ENCODE peak calls at places on chromosomes 7 and 10, in five cellular contexts. Y is IMR-90, N is K562, E is GM12878, K is HepG2. G is an unnamed sample.

GRCh38 chr10:15043674-15044073 is at the start of gene OLAH:
- DNase-seq in Y (no peak), E (no peak), K (no peak), N (no peak), G (no peak)

GRCh38 chr7:66769833-66770512 is 29.4 kb downstream of the RABGEF1 start:
- DNase-seq in N (no peak), Y (peak), K (no peak), E (no peak), G (no peak)

GRCh38 chr7:12786494-12786893 is 99.1 kb downstream of the ARL4A start:
- DNase-seq in E (no peak), N (no peak), K (no peak), Y (no peak), G (no peak)

GRCh38 chr10:28810062-28810870 is 132.9 kb downstream of the BAMBI start:
- DNase-seq in Y (peak), K (no peak), E (no peak), N (peak), G (no peak)

GRCh38 chr10:96720422-96721206 is at the start of gene PIK3AP1:
- DNase-seq in E (no peak), K (no peak), Y (no peak), N (peak), G (peak)

GRCh38 chr7:158495780-158496179 is 91.8 kb downstream of the PTPRN2 start:
- DNase-seq in N (no peak), Y (no peak), K (peak), E (no peak), G (peak)

GRCh38 chr7:96855691-96856090 is 146.0 kb upstream of the SEM1 start:
- DNase-seq in N (no peak), K (no peak), E (no peak), Y (no peak), G (no peak)

GRCh38 chr10:101358706-101359300 is 4.8 kb downstream of the BTRC start:
- DNase-seq in K (no peak), Y (peak), N (no peak), E (no peak), G (no peak)

GRCh38 chr7:126419047-126419446 is 833.7 kb downstream of the GRM8 start:
- DNase-seq in K (no peak), E (no peak), N (no peak), Y (no peak), G (no peak)

GRCh38 chr7:22726345-22726848 is 603 bp upstream of the IL6 start:
- DNase-seq in N (peak), K (peak), E (no peak), Y (peak), G (peak)

GRCh38 chr10:63703740-63704345 is 182.6 kb downstream of the REEP3 start:
- DNase-seq in K (no peak), N (no peak), Y (no peak), E (no peak), G (no peak)

GRCh38 chr7:140334341-140335057 is 63.8 kb downstream of the SLC37A3 start:
- DNase-seq in N (no peak), K (no peak), E (no peak), Y (no peak), G (no peak)

GRCh38 chr10:70362357-70362756 is 20.1 kb downstream of the LRRC20 start:
- DNase-seq in N (no peak), Y (no peak), K (no peak), E (no peak), G (no peak)

GRCh38 chr10:117719558-117719957 is 177.0 kb downstream of the EMX2 start:
- DNase-seq in Y (no peak), K (no peak), N (no peak), E (no peak), G (no peak)

GRCh38 chr7:99108615-99109014 is 35.3 kb downstream of the SMURF1 start:
- DNase-seq in N (no peak), E (no peak), K (no peak), Y (peak), G (no peak)

GRCh38 chr10:129602938-129603520 is 136.0 kb downstream of the MGMT start:
- DNase-seq in Y (no peak), N (no peak), K (no peak), E (no peak), G (no peak)

GRCh38 chr7:29177963-29178612 is 16.5 kb upstream of the CHN2 start:
- DNase-seq in Y (no peak), E (no peak), N (no peak), K (no peak), G (no peak)

GRCh38 chr7:118349604-118350003 is 125.1 kb downstream of the ANKRD7 start:
- DNase-seq in Y (no peak), N (no peak), E (no peak), K (no peak), G (no peak)

GRCh38 chr7:118350260-118350659 is 125.8 kb downstream of the ANKRD7 start:
- DNase-seq in K (no peak), Y (no peak), E (no peak), N (no peak), G (no peak)

GRCh38 chr7:118352854-118353453 is 128.4 kb downstream of the ANKRD7 start:
- DNase-seq in N (no peak), Y (no peak), E (no peak), K (peak), G (peak)
- TF ChIP-seq USF2 in N (no peak), Y (no peak), E (no peak), K (no peak), G (no peak)

GRCh38 chr10:75532253-75532924 is 101.0 kb downstream of the LRMDA start:
- DNase-seq in K (no peak), E (no peak), N (no peak), Y (peak), G (peak)
- TF ChIP-seq BHLHE40 in K (no peak), E (no peak), N (no peak), Y (no peak), G (no peak)

DNA sequence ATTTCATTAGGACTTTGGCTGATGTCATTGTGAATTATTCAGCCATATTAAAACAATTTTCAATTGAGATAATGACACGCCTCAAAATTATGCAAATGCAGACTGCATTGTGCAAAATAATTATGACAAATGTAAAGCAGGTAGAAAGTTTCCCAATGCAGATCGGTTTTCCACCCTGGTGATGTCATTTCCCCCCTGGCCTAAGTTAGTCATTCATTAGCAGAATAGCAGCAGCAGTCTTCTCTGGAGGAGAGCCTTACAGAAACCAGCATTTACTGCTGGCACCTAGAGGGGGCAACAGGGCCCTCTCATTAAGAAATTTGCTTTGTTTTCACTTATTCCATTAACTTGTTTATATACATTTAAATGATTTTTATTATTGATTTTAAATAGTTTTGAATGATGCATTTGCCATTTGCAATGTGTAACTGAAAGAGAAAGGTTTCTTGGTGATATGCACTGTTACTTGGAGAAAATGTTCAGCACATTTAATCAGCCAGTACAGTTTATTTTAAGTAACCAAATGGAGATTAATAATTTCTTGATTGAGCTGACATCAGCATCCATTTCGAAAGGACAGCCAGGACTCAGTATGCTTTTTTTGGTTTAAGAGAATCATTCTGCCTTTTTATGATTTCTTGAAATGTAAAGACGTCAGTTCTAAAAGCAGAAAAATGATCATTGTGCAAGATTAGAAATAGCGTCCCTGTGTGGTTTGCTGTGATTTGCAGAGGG is 3.4 kb downstream of the ARID5B start:
- DNase-seq in N (peak), K (peak), Y (peak), E (peak), G (peak)
- TF ChIP-seq USF2 in N (no peak), K (no peak), Y (no peak), E (no peak), G (no peak)

GRCh38 chr10:30812018-30812851 is 182.7 kb upstream of the LYZL2 start:
- DNase-seq in K (no peak), E (no peak), N (no peak), Y (peak), G (no peak)
- TF ChIP-seq BHLHE40 in K (no peak), E (no peak), N (no peak), Y (peak), G (no peak)

GRCh38 chr7:139127648-139128047 is 18.1 kb upstream of the ZC3HAV1 start:
- DNase-seq in K (no peak), Y (peak), N (no peak), E (no peak), G (no peak)

GRCh38 chr7:139125637-139126036 is 16.1 kb upstream of the ZC3HAV1 start:
- DNase-seq in E (no peak), Y (no peak), N (no peak), K (no peak), G (no peak)

GRCh38 chr7:139119486-139119849 is 9.9 kb upstream of the ZC3HAV1 start:
- DNase-seq in N (no peak), E (no peak), Y (no peak), K (no peak), G (no peak)

GRCh38 chr7:139118803-139119485 is 9.4 kb upstream of the ZC3HAV1 start:
- DNase-seq in N (peak), E (peak), Y (peak), K (no peak), G (no peak)

GRCh38 chr7:139124084-139124914 is 14.8 kb upstream of the ZC3HAV1 start:
- DNase-seq in N (peak), E (no peak), Y (no peak), K (no peak), G (no peak)
- TF ChIP-seq USF2 in N (no peak), E (no peak), Y (no peak), K (no peak), G (no peak)

GRCh38 chr7:8263048-8263447 is 1.1 kb upstream of the ICA1 start:
- DNase-seq in K (no peak), E (no peak), Y (no peak), N (no peak), G (no peak)

GRCh38 chr7:8258734-8259133 is 3.2 kb downstream of the ICA1 start:
- DNase-seq in Y (no peak), N (no peak), K (no peak), E (no peak), G (no peak)

GRCh38 chr7:8260871-8261707 is 878 bp downstream of the ICA1 start:
- DNase-seq in Y (no peak), E (no peak), K (no peak), N (peak), G (peak)

GRCh38 chr7:8259586-8260222 is 2.3 kb downstream of the ICA1 start:
- DNase-seq in E (no peak), K (no peak), N (no peak), Y (no peak), G (no peak)

GRCh38 chr7:8261711-8262695 is at the start of gene ICA1:
- DNase-seq in K (no peak), E (no peak), N (peak), Y (no peak), G (peak)
- TF ChIP-seq BHLHE40 in K (no peak), E (no peak), N (peak), Y (no peak), G (no peak)

DNA sequence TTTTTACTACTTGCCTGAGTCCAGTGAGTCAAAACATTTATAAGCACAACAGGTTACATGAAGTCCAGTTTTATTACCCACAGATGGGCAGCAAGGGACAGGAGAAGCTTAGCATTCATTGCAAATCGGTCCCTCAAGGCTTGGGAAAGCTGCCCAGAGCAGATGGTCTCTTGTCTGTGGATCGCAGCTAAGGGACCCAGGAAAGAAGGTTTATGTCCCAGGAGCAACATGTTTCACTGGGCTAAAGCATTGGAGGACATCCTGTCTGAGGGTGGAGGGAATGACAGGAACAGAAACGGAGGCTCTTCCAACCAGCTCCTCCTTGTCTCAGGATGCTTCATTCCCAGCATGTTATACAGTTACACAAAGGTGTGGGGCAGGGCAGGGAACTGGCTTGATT is 39.3 kb downstream of the TRIM24 start:
- DNase-seq in K (no peak), Y (no peak), E (no peak), N (no peak), G (no peak)
- TF ChIP-seq USF2 in K (no peak), Y (no peak), E (no peak), N (no peak), G (no peak)

GRCh38 chr10:48389272-48389671 is 82.8 kb downstream of the MAPK8 start:
- DNase-seq in Y (no peak), E (no peak), N (no peak), K (no peak), G (no peak)
- TF ChIP-seq BHLHE40 in Y (no peak), E (no peak), N (no peak), K (no peak), G (no peak)

DNA sequence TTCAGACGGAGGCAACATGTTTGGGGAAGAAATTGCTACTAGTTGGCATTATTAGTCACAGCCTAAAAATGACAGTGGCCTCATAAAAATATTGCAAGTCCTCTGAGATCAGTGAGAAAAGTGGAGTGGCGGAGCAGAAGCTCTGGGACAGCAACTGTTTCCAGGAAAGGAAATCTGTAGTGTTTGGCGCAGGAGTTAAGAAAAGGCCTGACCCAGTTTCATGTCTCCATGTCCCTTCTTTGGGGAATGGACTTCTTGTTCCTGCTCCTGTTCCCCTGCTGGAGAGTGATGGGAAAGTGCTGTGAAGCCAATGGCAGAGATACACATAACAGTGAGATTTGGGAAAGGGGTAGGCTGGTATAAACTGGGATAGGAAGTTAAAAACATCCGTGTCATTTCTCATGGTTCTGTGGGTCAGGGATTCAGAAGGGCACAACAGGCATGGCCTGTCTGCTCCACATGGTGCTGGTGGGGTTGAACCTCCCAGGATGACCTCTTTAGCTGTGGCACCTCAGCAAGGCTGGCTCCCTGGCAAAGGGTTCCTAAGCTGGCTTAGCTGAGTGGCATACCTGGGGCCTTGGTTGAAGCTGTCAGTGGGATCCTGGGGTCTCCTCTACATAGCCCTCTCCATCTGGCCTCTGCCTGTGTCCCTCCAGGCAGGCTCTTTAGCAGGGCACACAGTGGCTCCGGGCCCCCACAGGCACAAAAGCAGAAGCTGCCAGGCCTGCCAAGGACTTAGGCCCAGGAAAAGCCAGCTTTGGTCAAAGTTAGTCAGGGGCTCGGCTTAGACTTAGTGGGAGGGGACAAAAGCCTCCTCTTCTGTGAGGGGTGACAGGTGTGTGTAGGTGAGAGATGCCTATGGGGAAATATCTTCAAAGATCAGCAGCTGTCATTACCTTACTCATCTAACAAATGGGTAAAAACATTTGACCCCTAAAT is 77.7 kb downstream of the WDFY4 start:
- DNase-seq in N (no peak), K (no peak), Y (no peak), E (no peak), G (no peak)
- TF ChIP-seq USF2 in N (no peak), K (no peak), Y (no peak), E (no peak), G (no peak)

G was measured in A549.